ENCODE peak calls at places on chromosomes 1 and 21, in ten cellular contexts. One of them, this sample, is unnamed.

GRCh38 chr1:218463194-218464156 is 118.3 kb downstream of the TGFB2 start:
- DNase-seq in adrenal gland: peak
- DNase-seq in endothelial cell of umbilical vein: peak
- DNase-seq in DND-41: no peak
- DNase-seq in GM23248: peak
- DNase-seq in upper lobe of right lung: no peak
- DNase-seq in neuronal stem cell: peak
- DNase-seq in fibroblast of mammary gland: peak
- DNase-seq in lower leg skin: no peak
- DNase-seq in dorsolateral prefrontal cortex: peak
- DNase-seq in this sample: peak

GRCh38 chr1:109273570-109274288 is 9.2 kb downstream of the PSRC1 start:
- DNase-seq in adrenal gland: no peak
- DNase-seq in endothelial cell of umbilical vein: no peak
- DNase-seq in DND-41: no peak
- DNase-seq in GM23248: no peak
- DNase-seq in upper lobe of right lung: no peak
- DNase-seq in neuronal stem cell: no peak
- DNase-seq in fibroblast of mammary gland: no peak
- DNase-seq in lower leg skin: no peak
- DNase-seq in dorsolateral prefrontal cortex: no peak
- DNase-seq in this sample: no peak

GRCh38 chr1:32246888-32247273 is at the start of gene FAM167B:
- DNase-seq in adrenal gland: peak
- DNase-seq in endothelial cell of umbilical vein: peak
- DNase-seq in DND-41: no peak
- DNase-seq in GM23248: peak
- DNase-seq in upper lobe of right lung: no peak
- DNase-seq in neuronal stem cell: no peak
- DNase-seq in fibroblast of mammary gland: peak
- DNase-seq in lower leg skin: peak
- DNase-seq in dorsolateral prefrontal cortex: no peak
- DNase-seq in this sample: peak

GRCh38 chr1:156738407-156738806 is 2.5 kb downstream of the MRPL24 start:
- DNase-seq in adrenal gland: no peak
- DNase-seq in endothelial cell of umbilical vein: no peak
- DNase-seq in DND-41: no peak
- DNase-seq in GM23248: no peak
- DNase-seq in upper lobe of right lung: no peak
- DNase-seq in neuronal stem cell: no peak
- DNase-seq in fibroblast of mammary gland: no peak
- DNase-seq in lower leg skin: no peak
- DNase-seq in dorsolateral prefrontal cortex: no peak
- DNase-seq in this sample: no peak

GRCh38 chr1:27119270-27119618 is 35.7 kb downstream of the SLC9A1 start:
- DNase-seq in adrenal gland: no peak
- DNase-seq in endothelial cell of umbilical vein: no peak
- DNase-seq in DND-41: no peak
- DNase-seq in GM23248: peak
- DNase-seq in upper lobe of right lung: no peak
- DNase-seq in neuronal stem cell: no peak
- DNase-seq in fibroblast of mammary gland: peak
- DNase-seq in lower leg skin: no peak
- DNase-seq in dorsolateral prefrontal cortex: no peak
- DNase-seq in this sample: no peak

GRCh38 chr1:38788285-38788684 is 71.3 kb downstream of the RRAGC start:
- DNase-seq in adrenal gland: no peak
- DNase-seq in endothelial cell of umbilical vein: no peak
- DNase-seq in DND-41: no peak
- DNase-seq in GM23248: no peak
- DNase-seq in upper lobe of right lung: no peak
- DNase-seq in neuronal stem cell: peak
- DNase-seq in fibroblast of mammary gland: no peak
- DNase-seq in lower leg skin: no peak
- DNase-seq in dorsolateral prefrontal cortex: no peak
- DNase-seq in this sample: no peak

GRCh38 chr1:15261155-15262002 is 14.4 kb downstream of the FHAD1 start:
- DNase-seq in adrenal gland: peak
- DNase-seq in endothelial cell of umbilical vein: peak
- DNase-seq in DND-41: no peak
- DNase-seq in GM23248: peak
- DNase-seq in upper lobe of right lung: peak
- DNase-seq in neuronal stem cell: no peak
- DNase-seq in fibroblast of mammary gland: peak
- DNase-seq in lower leg skin: peak
- DNase-seq in dorsolateral prefrontal cortex: peak
- DNase-seq in this sample: peak

GRCh38 chr1:3472906-3473305 is 18.4 kb downstream of the ARHGEF16 start:
- DNase-seq in adrenal gland: no peak
- DNase-seq in endothelial cell of umbilical vein: no peak
- DNase-seq in DND-41: no peak
- DNase-seq in GM23248: no peak
- DNase-seq in upper lobe of right lung: no peak
- DNase-seq in neuronal stem cell: no peak
- DNase-seq in fibroblast of mammary gland: no peak
- DNase-seq in lower leg skin: no peak
- DNase-seq in dorsolateral prefrontal cortex: no peak
- DNase-seq in this sample: no peak

GRCh38 chr1:23756676-23757075 is 13.4 kb downstream of the ELOA start:
- DNase-seq in adrenal gland: no peak
- DNase-seq in endothelial cell of umbilical vein: no peak
- DNase-seq in DND-41: no peak
- DNase-seq in GM23248: peak
- DNase-seq in upper lobe of right lung: no peak
- DNase-seq in neuronal stem cell: no peak
- DNase-seq in fibroblast of mammary gland: peak
- DNase-seq in lower leg skin: no peak
- DNase-seq in dorsolateral prefrontal cortex: no peak
- DNase-seq in this sample: peak

GRCh38 chr1:203612932-203613682 is 13.5 kb upstream of the ATP2B4 start:
- DNase-seq in adrenal gland: no peak
- DNase-seq in endothelial cell of umbilical vein: no peak
- DNase-seq in DND-41: peak
- DNase-seq in GM23248: no peak
- DNase-seq in upper lobe of right lung: no peak
- DNase-seq in neuronal stem cell: no peak
- DNase-seq in fibroblast of mammary gland: no peak
- DNase-seq in lower leg skin: no peak
- DNase-seq in dorsolateral prefrontal cortex: no peak
- DNase-seq in this sample: no peak

GRCh38 chr1:196393282-196393681 is 215.0 kb downstream of the KCNT2 start:
- DNase-seq in adrenal gland: no peak
- DNase-seq in endothelial cell of umbilical vein: no peak
- DNase-seq in DND-41: no peak
- DNase-seq in GM23248: no peak
- DNase-seq in upper lobe of right lung: no peak
- DNase-seq in neuronal stem cell: no peak
- DNase-seq in fibroblast of mammary gland: no peak
- DNase-seq in lower leg skin: no peak
- DNase-seq in dorsolateral prefrontal cortex: no peak
- DNase-seq in this sample: no peak

GRCh38 chr1:99227498-99227897 is 36.8 kb upstream of the PLPPR4 start:
- DNase-seq in adrenal gland: no peak
- DNase-seq in endothelial cell of umbilical vein: no peak
- DNase-seq in DND-41: no peak
- DNase-seq in GM23248: no peak
- DNase-seq in upper lobe of right lung: no peak
- DNase-seq in neuronal stem cell: no peak
- DNase-seq in fibroblast of mammary gland: no peak
- DNase-seq in lower leg skin: no peak
- DNase-seq in dorsolateral prefrontal cortex: no peak
- DNase-seq in this sample: no peak

GRCh38 chr1:183989078-183989577 is 48.4 kb downstream of the COLGALT2 start:
- DNase-seq in adrenal gland: no peak
- DNase-seq in endothelial cell of umbilical vein: no peak
- DNase-seq in DND-41: no peak
- DNase-seq in GM23248: peak
- DNase-seq in upper lobe of right lung: no peak
- DNase-seq in neuronal stem cell: no peak
- DNase-seq in fibroblast of mammary gland: peak
- DNase-seq in lower leg skin: peak
- DNase-seq in dorsolateral prefrontal cortex: peak
- DNase-seq in this sample: peak

GRCh38 chr21:25578070-25578961 is 29.0 kb downstream of the MRPL39 start:
- DNase-seq in adrenal gland: no peak
- DNase-seq in endothelial cell of umbilical vein: no peak
- DNase-seq in DND-41: no peak
- DNase-seq in GM23248: no peak
- DNase-seq in upper lobe of right lung: no peak
- DNase-seq in neuronal stem cell: no peak
- DNase-seq in fibroblast of mammary gland: peak
- DNase-seq in lower leg skin: no peak
- DNase-seq in dorsolateral prefrontal cortex: no peak
- DNase-seq in this sample: no peak

GRCh38 chr1:35434703-35435102 is 122.5 kb downstream of the KIAA0319L start:
- DNase-seq in adrenal gland: no peak
- DNase-seq in endothelial cell of umbilical vein: no peak
- DNase-seq in DND-41: no peak
- DNase-seq in GM23248: peak
- DNase-seq in upper lobe of right lung: no peak
- DNase-seq in neuronal stem cell: no peak
- DNase-seq in fibroblast of mammary gland: no peak
- DNase-seq in lower leg skin: no peak
- DNase-seq in dorsolateral prefrontal cortex: no peak
- DNase-seq in this sample: no peak

GRCh38 chr1:3858231-3858981 is 1.1 kb downstream of the DFFB start:
- DNase-seq in adrenal gland: no peak
- DNase-seq in endothelial cell of umbilical vein: peak
- DNase-seq in DND-41: no peak
- DNase-seq in GM23248: peak
- DNase-seq in upper lobe of right lung: no peak
- DNase-seq in neuronal stem cell: no peak
- DNase-seq in fibroblast of mammary gland: peak
- DNase-seq in lower leg skin: no peak
- DNase-seq in dorsolateral prefrontal cortex: peak
- DNase-seq in this sample: peak

GRCh38 chr1:172529304-172529703 is 3.6 kb upstream of the SUCO start:
- DNase-seq in adrenal gland: no peak
- DNase-seq in endothelial cell of umbilical vein: no peak
- DNase-seq in DND-41: no peak
- DNase-seq in GM23248: no peak
- DNase-seq in upper lobe of right lung: no peak
- DNase-seq in neuronal stem cell: no peak
- DNase-seq in fibroblast of mammary gland: no peak
- DNase-seq in lower leg skin: no peak
- DNase-seq in dorsolateral prefrontal cortex: no peak
- DNase-seq in this sample: no peak

GRCh38 chr1:2469103-2469940 is 6.8 kb upstream of the PLCH2 start:
- DNase-seq in adrenal gland: no peak
- DNase-seq in endothelial cell of umbilical vein: no peak
- DNase-seq in DND-41: no peak
- DNase-seq in GM23248: no peak
- DNase-seq in upper lobe of right lung: no peak
- DNase-seq in neuronal stem cell: no peak
- DNase-seq in fibroblast of mammary gland: no peak
- DNase-seq in lower leg skin: no peak
- DNase-seq in dorsolateral prefrontal cortex: no peak
- DNase-seq in this sample: no peak
- H3K4me3 ChIP-seq in adrenal gland: no peak
- H3K4me3 ChIP-seq in endothelial cell of umbilical vein: no peak
- H3K4me3 ChIP-seq in DND-41: no peak
- H3K4me3 ChIP-seq in GM23248: no peak
- H3K4me3 ChIP-seq in upper lobe of right lung: no peak
- H3K4me3 ChIP-seq in neuronal stem cell: no peak
- H3K4me3 ChIP-seq in fibroblast of mammary gland: no peak
- H3K4me3 ChIP-seq in lower leg skin: no peak
- H3K4me3 ChIP-seq in dorsolateral prefrontal cortex: peak
- H3K4me3 ChIP-seq in this sample: no peak

GRCh38 chr1:95352767-95353166 is 118.8 kb downstream of the RWDD3 start:
- DNase-seq in adrenal gland: no peak
- DNase-seq in endothelial cell of umbilical vein: no peak
- DNase-seq in DND-41: no peak
- DNase-seq in GM23248: no peak
- DNase-seq in upper lobe of right lung: no peak
- DNase-seq in neuronal stem cell: no peak
- DNase-seq in fibroblast of mammary gland: no peak
- DNase-seq in lower leg skin: no peak
- DNase-seq in dorsolateral prefrontal cortex: no peak
- DNase-seq in this sample: no peak
- H3K4me3 ChIP-seq in adrenal gland: no peak
- H3K4me3 ChIP-seq in endothelial cell of umbilical vein: no peak
- H3K4me3 ChIP-seq in DND-41: no peak
- H3K4me3 ChIP-seq in GM23248: no peak
- H3K4me3 ChIP-seq in upper lobe of right lung: no peak
- H3K4me3 ChIP-seq in neuronal stem cell: no peak
- H3K4me3 ChIP-seq in fibroblast of mammary gland: no peak
- H3K4me3 ChIP-seq in lower leg skin: no peak
- H3K4me3 ChIP-seq in dorsolateral prefrontal cortex: no peak
- H3K4me3 ChIP-seq in this sample: no peak

GRCh38 chr1:153261793-153262371 is 2.4 kb downstream of the LORICRIN start:
- DNase-seq in adrenal gland: no peak
- DNase-seq in endothelial cell of umbilical vein: no peak
- DNase-seq in DND-41: no peak
- DNase-seq in GM23248: peak
- DNase-seq in upper lobe of right lung: no peak
- DNase-seq in neuronal stem cell: no peak
- DNase-seq in fibroblast of mammary gland: no peak
- DNase-seq in lower leg skin: no peak
- DNase-seq in dorsolateral prefrontal cortex: no peak
- DNase-seq in this sample: no peak

GRCh38 chr1:153260473-153260979 is 1.0 kb downstream of the LORICRIN start:
- DNase-seq in adrenal gland: no peak
- DNase-seq in endothelial cell of umbilical vein: no peak
- DNase-seq in DND-41: no peak
- DNase-seq in GM23248: peak
- DNase-seq in upper lobe of right lung: no peak
- DNase-seq in neuronal stem cell: no peak
- DNase-seq in fibroblast of mammary gland: peak
- DNase-seq in lower leg skin: no peak
- DNase-seq in dorsolateral prefrontal cortex: peak
- DNase-seq in this sample: no peak

GRCh38 chr1:153262462-153263157 is 3.1 kb downstream of the LORICRIN start:
- DNase-seq in adrenal gland: no peak
- DNase-seq in endothelial cell of umbilical vein: no peak
- DNase-seq in DND-41: no peak
- DNase-seq in GM23248: no peak
- DNase-seq in upper lobe of right lung: no peak
- DNase-seq in neuronal stem cell: no peak
- DNase-seq in fibroblast of mammary gland: no peak
- DNase-seq in lower leg skin: no peak
- DNase-seq in dorsolateral prefrontal cortex: no peak
- DNase-seq in this sample: no peak

GRCh38 chr1:153259387-153259786 is at the start of gene LORICRIN:
- DNase-seq in adrenal gland: no peak
- DNase-seq in endothelial cell of umbilical vein: no peak
- DNase-seq in DND-41: no peak
- DNase-seq in GM23248: peak
- DNase-seq in upper lobe of right lung: no peak
- DNase-seq in neuronal stem cell: no peak
- DNase-seq in fibroblast of mammary gland: no peak
- DNase-seq in lower leg skin: no peak
- DNase-seq in dorsolateral prefrontal cortex: no peak
- DNase-seq in this sample: no peak

GRCh38 chr1:153260980-153261792 is 1.7 kb downstream of the LORICRIN start:
- DNase-seq in adrenal gland: no peak
- DNase-seq in endothelial cell of umbilical vein: no peak
- DNase-seq in DND-41: no peak
- DNase-seq in GM23248: peak
- DNase-seq in upper lobe of right lung: peak
- DNase-seq in neuronal stem cell: peak
- DNase-seq in fibroblast of mammary gland: no peak
- DNase-seq in lower leg skin: no peak
- DNase-seq in dorsolateral prefrontal cortex: no peak
- DNase-seq in this sample: peak
- H3K4me3 ChIP-seq in adrenal gland: no peak
- H3K4me3 ChIP-seq in endothelial cell of umbilical vein: no peak
- H3K4me3 ChIP-seq in DND-41: no peak
- H3K4me3 ChIP-seq in GM23248: peak
- H3K4me3 ChIP-seq in upper lobe of right lung: peak
- H3K4me3 ChIP-seq in neuronal stem cell: peak
- H3K4me3 ChIP-seq in fibroblast of mammary gland: no peak
- H3K4me3 ChIP-seq in lower leg skin: peak
- H3K4me3 ChIP-seq in dorsolateral prefrontal cortex: peak
- H3K4me3 ChIP-seq in this sample: peak

GRCh38 chr1:98045211-98046030 is 124.6 kb upstream of the DPYD start:
- DNase-seq in adrenal gland: no peak
- DNase-seq in endothelial cell of umbilical vein: peak
- DNase-seq in DND-41: no peak
- DNase-seq in GM23248: peak
- DNase-seq in upper lobe of right lung: no peak
- DNase-seq in neuronal stem cell: no peak
- DNase-seq in fibroblast of mammary gland: peak
- DNase-seq in lower leg skin: no peak
- DNase-seq in dorsolateral prefrontal cortex: peak
- DNase-seq in this sample: peak
- H3K4me3 ChIP-seq in adrenal gland: no peak
- H3K4me3 ChIP-seq in endothelial cell of umbilical vein: peak
- H3K4me3 ChIP-seq in DND-41: peak
- H3K4me3 ChIP-seq in GM23248: peak
- H3K4me3 ChIP-seq in upper lobe of right lung: peak
- H3K4me3 ChIP-seq in neuronal stem cell: peak
- H3K4me3 ChIP-seq in fibroblast of mammary gland: peak
- H3K4me3 ChIP-seq in lower leg skin: no peak
- H3K4me3 ChIP-seq in dorsolateral prefrontal cortex: peak
- H3K4me3 ChIP-seq in this sample: peak